ENCODE peak calls at places on chromosomes 3 and 15, in nine cellular contexts. One of them, this sample, is unnamed.

GRCh38 chr15:62472616-62473299 is 307.7 kb upstream of the C2CD4B start:
- DNase-seq in lung: no peak
- DNase-seq in NCI-H1105: no peak
- DNase-seq in NCI-H1048: no peak
- DNase-seq in GM20000: peak
- DNase-seq in ACHN: no peak
- DNase-seq in RWPE1: no peak
- DNase-seq in activated CD8-positive, alpha-beta memory T cell treated with anti-CD3 and anti-CD28 coated beads, Interleukin-2, amount 50 U/mL, for 48 hours: no peak
- DNase-seq in D721Med: no peak
- DNase-seq in this sample: no peak

GRCh38 chr3:195042741-195043611 is 228.0 kb downstream of the XXYLT1 start:
- DNase-seq in ACHN: no peak
- DNase-seq in D721Med: no peak
- DNase-seq in NCI-H1105: no peak
- DNase-seq in activated CD8-positive, alpha-beta memory T cell treated with anti-CD3 and anti-CD28 coated beads, Interleukin-2, amount 50 U/mL, for 48 hours: no peak
- DNase-seq in lung: no peak
- DNase-seq in GM20000: no peak
- DNase-seq in RWPE1: peak
- DNase-seq in NCI-H1048: no peak
- DNase-seq in this sample: no peak

GRCh38 chr3:43296565-43296964 is 10.2 kb downstream of the SNRK start:
- DNase-seq in RWPE1: no peak
- DNase-seq in NCI-H1048: no peak
- DNase-seq in lung: no peak
- DNase-seq in ACHN: no peak
- DNase-seq in D721Med: no peak
- DNase-seq in GM20000: peak
- DNase-seq in activated CD8-positive, alpha-beta memory T cell treated with anti-CD3 and anti-CD28 coated beads, Interleukin-2, amount 50 U/mL, for 48 hours: no peak
- DNase-seq in NCI-H1105: no peak
- DNase-seq in this sample: no peak

GRCh38 chr3:142929109-142929508 is 34.4 kb downstream of the PAQR9 start:
- DNase-seq in NCI-H1048: peak
- DNase-seq in RWPE1: peak
- DNase-seq in GM20000: peak
- DNase-seq in lung: no peak
- DNase-seq in ACHN: peak
- DNase-seq in activated CD8-positive, alpha-beta memory T cell treated with anti-CD3 and anti-CD28 coated beads, Interleukin-2, amount 50 U/mL, for 48 hours: peak
- DNase-seq in NCI-H1105: no peak
- DNase-seq in D721Med: no peak
- DNase-seq in this sample: no peak

GRCh38 chr3:118842147-118842863 is 192.3 kb downstream of the IGSF11 start:
- DNase-seq in GM20000: no peak
- DNase-seq in ACHN: no peak
- DNase-seq in NCI-H1105: peak
- DNase-seq in RWPE1: no peak
- DNase-seq in NCI-H1048: no peak
- DNase-seq in D721Med: no peak
- DNase-seq in lung: no peak
- DNase-seq in activated CD8-positive, alpha-beta memory T cell treated with anti-CD3 and anti-CD28 coated beads, Interleukin-2, amount 50 U/mL, for 48 hours: no peak
- DNase-seq in this sample: no peak

GRCh38 chr3:189349772-189350171 is 178.0 kb downstream of the TPRG1 start:
- DNase-seq in ACHN: no peak
- DNase-seq in GM20000: peak
- DNase-seq in lung: no peak
- DNase-seq in activated CD8-positive, alpha-beta memory T cell treated with anti-CD3 and anti-CD28 coated beads, Interleukin-2, amount 50 U/mL, for 48 hours: no peak
- DNase-seq in D721Med: no peak
- DNase-seq in NCI-H1048: no peak
- DNase-seq in RWPE1: no peak
- DNase-seq in NCI-H1105: no peak
- DNase-seq in this sample: no peak

GRCh38 chr3:36786921-36787890 is 22.9 kb upstream of the DCLK3 start:
- DNase-seq in ACHN: no peak
- DNase-seq in GM20000: no peak
- DNase-seq in NCI-H1048: no peak
- DNase-seq in RWPE1: no peak
- DNase-seq in lung: no peak
- DNase-seq in D721Med: no peak
- DNase-seq in activated CD8-positive, alpha-beta memory T cell treated with anti-CD3 and anti-CD28 coated beads, Interleukin-2, amount 50 U/mL, for 48 hours: no peak
- DNase-seq in NCI-H1105: no peak
- DNase-seq in this sample: no peak

GRCh38 chr3:56468184-56469106 is at the start of gene ERC2:
- DNase-seq in GM20000: no peak
- DNase-seq in NCI-H1048: no peak
- DNase-seq in activated CD8-positive, alpha-beta memory T cell treated with anti-CD3 and anti-CD28 coated beads, Interleukin-2, amount 50 U/mL, for 48 hours: peak
- DNase-seq in lung: peak
- DNase-seq in D721Med: peak
- DNase-seq in NCI-H1105: no peak
- DNase-seq in RWPE1: peak
- DNase-seq in ACHN: peak
- DNase-seq in this sample: no peak

GRCh38 chr3:126021224-126021623 is 52.2 kb downstream of the ROPN1B start:
- DNase-seq in NCI-H1048: no peak
- DNase-seq in NCI-H1105: no peak
- DNase-seq in D721Med: no peak
- DNase-seq in ACHN: no peak
- DNase-seq in GM20000: no peak
- DNase-seq in RWPE1: no peak
- DNase-seq in lung: no peak
- DNase-seq in activated CD8-positive, alpha-beta memory T cell treated with anti-CD3 and anti-CD28 coated beads, Interleukin-2, amount 50 U/mL, for 48 hours: no peak
- DNase-seq in this sample: no peak